ENCODE peak calls at places on chromosomes 5 and 9, in six cellular contexts. A is endodermal cell, W is mesenchymal stem cell, N is cardiac muscle cell, O is psoas muscle, E is upper lobe of right lung. X is an unnamed sample.
A peak's percentile ranks its signal among the peaks of the same experiment; 100 is the strongest.

GRCh38 chr9:109122726-109123621 is 3.2 kb upstream of the TMEM245 start:
- DNase-seq in E (peak; percentile 74), N (no peak), W (no peak), O (no peak), A (peak; percentile 46), X (no peak)

GRCh38 chr5:541888-542692 is 17.8 kb upstream of the SLC9A3 start:
- DNase-seq in A (no peak), E (peak; percentile 57), N (no peak), W (no peak), O (peak; percentile 4), X (no peak)

GRCh38 chr5:76838481-76839261 is 11.1 kb upstream of the S100Z start:
- DNase-seq in N (no peak), E (no peak), W (peak; percentile 86), A (no peak), O (no peak), X (peak; percentile 96)

GRCh38 chr5:148830220-148830619 is 3.8 kb downstream of the ADRB2 start:
- DNase-seq in A (no peak), W (no peak), O (no peak), N (no peak), E (no peak), X (no peak)

GRCh38 chr9:6930827-6931226 is 173.1 kb downstream of the KDM4C start:
- DNase-seq in E (no peak), A (no peak), W (peak; percentile 46), N (no peak), O (no peak), X (no peak)

GRCh38 chr9:109733690-109734089 is 46.3 kb upstream of the PALM2AKAP2 start:
- DNase-seq in N (no peak), O (no peak), A (no peak), E (no peak), W (peak; percentile 75), X (peak; percentile 35)

GRCh38 chr9:116137581-116137980 is 16.0 kb upstream of the PAPPA start:
- DNase-seq in N (no peak), E (no peak), O (no peak), W (no peak), A (no peak), X (no peak)

GRCh38 chr5:141862936-141863543 is 15.2 kb downstream of the PCDH1 start:
- DNase-seq in A (no peak), E (peak; percentile 57), W (no peak), O (no peak), N (no peak), X (no peak)

GRCh38 chr5:50711280-50711679 is 44.8 kb downstream of the PARP8 start:
- DNase-seq in N (no peak), E (no peak), O (no peak), A (no peak), W (peak; percentile 61), X (peak; percentile 92)

GRCh38 chr5:96008487-96008886 is 46.8 kb upstream of the ELL2 start:
- DNase-seq in W (no peak), A (no peak), E (no peak), O (no peak), N (no peak), X (no peak)

GRCh38 chr9:93093449-93094293 is 2.3 kb upstream of the CARD19 start:
- DNase-seq in W (no peak), O (no peak), A (peak; percentile 46), N (no peak), E (peak; percentile 59), X (no peak)

GRCh38 chr5:926416-927171 is 33.9 kb downstream of the TRIP13 start:
- DNase-seq in N (peak; percentile 63), O (peak; percentile 40), A (peak; percentile 75), E (no peak), W (peak; percentile 47), X (peak; percentile 20)

GRCh38 chr5:143890475-143890874 is 78.5 kb downstream of the HMHB1 start:
- DNase-seq in E (no peak), O (no peak), A (no peak), W (no peak), N (no peak), X (no peak)

GRCh38 chr9:38641985-38642864 is 21.8 kb upstream of the ANKRD18A start:
- DNase-seq in N (peak; percentile 54), O (no peak), E (no peak), W (peak; percentile 49), A (peak; percentile 82), X (peak; percentile 60)
- H3K27ac ChIP-seq in N (no peak overlapping the region), O (no peak overlapping the region), E (no peak overlapping the region), W (no peak overlapping the region), A (no peak overlapping the region), X (no peak overlapping the region)

DNA sequence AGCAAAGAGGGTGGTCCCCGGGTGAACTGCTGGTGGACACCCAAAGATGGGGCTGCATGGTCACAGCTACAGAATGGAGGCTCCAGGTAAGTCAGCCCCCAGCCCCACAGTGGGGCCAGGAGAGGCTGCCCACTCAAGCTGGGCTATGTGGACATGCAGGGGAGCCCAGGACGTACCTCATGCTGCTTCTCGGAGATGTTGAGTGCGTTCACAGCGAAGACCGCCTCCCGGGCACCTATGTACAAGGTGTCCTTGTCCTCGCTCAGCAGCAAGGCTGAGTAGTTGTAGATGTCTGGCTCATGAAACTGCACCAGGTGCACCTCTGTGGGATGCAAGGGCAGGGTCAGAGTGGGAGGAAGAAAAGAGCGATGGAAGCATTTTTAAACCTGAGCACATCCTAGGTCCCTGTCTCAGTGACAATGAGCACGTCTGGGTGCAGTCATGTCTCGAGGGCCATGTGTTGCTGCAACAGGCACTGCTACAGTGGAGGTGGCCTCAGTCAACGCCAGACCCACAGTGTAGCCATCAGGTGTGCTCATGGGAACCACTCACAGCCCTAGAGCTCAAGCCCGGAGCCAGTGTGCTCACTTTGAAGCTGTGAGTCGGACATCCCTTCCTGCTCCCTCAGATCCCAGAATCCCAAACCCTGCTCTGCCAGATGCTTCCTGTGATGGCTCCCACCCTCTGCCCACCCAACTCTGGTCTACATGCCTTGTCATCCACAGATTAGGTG is 84.6 kb downstream of the SECISBP2 start:
- DNase-seq in N (no peak), E (no peak), W (no peak), A (no peak), O (no peak), X (no peak)
- H3K36me3 ChIP-seq in N (no peaks in the 10 kb centered on the region), E (peaks cover 26% of the 10 kb centered on the region), W (no peaks in the 10 kb centered on the region), A (no peaks in the 10 kb centered on the region), O (no peaks in the 10 kb centered on the region), X (no peaks in the 10 kb centered on the region)

DNA sequence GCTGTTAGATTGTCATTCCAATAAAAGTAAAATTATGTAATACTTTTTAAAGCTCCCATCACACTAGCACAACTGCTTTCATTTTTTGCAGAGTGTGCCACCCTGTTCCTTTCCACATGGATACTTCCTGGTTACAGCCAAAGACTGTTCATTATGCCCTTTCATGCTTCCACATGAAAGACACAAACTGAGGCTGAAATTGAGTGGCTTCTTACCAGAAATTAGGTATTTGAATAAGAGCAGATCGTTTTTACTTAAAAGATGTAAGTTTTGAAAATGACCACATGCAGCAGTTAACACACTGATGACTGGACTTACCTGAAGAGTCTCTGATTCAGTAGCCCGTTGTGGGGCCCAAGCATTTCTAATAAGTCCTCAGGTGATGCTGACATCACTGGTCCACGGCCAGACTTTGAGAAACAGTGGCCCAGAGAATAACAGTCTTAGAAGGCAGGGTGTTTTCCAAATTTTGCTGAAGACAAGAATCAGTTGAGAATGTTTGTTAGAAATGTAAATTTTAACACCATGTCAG is 187.6 kb upstream of the DMRT1 start:
- DNase-seq in N (no peak), E (no peak), A (no peak), W (no peak), O (no peak), X (no peak)
- H3K27ac ChIP-seq in N (no peak overlapping the region), E (no peak overlapping the region), A (no peak overlapping the region), W (no peak overlapping the region), O (no peak overlapping the region), X (no peak overlapping the region)

GRCh38 chr9:101394687-101395086 is 3.7 kb downstream of the MRPL50 start:
- DNase-seq in A (no peak), N (no peak), E (no peak), W (no peak), O (no peak), X (no peak)
- H3K36me3 ChIP-seq in A (peaks cover 45% of the 10 kb centered on the region), N (peaks cover 7% of the 10 kb centered on the region), E (peaks cover 12% of the 10 kb centered on the region), W (peaks cover 31% of the 10 kb centered on the region), O (no peaks in the 10 kb centered on the region), X (no peaks in the 10 kb centered on the region)

DNA sequence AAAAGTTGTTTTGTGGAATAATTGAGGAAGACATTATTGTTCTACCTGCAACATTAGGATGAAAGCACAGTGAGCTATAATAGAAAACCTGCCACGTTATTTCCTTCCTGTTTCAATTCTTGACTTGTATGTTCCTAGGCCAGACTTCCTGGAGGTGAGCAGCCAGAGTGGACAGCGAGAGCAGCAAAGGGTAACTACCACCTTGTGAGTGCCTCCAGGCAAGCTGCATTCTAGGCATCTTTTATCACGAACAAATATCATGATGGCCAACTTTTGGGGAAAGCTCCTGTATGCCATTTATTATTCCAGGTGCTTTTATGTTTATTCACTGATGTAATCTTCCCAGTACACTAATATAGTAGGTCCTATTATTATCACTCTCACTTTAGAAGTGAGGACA is 34.0 kb upstream of the ZSWIM6 start:
- DNase-seq in N (no peak), W (no peak), O (no peak), A (no peak), E (no peak), X (no peak)
- H3K27ac ChIP-seq in N (no peak overlapping the region), W (no peak overlapping the region), O (no peak overlapping the region), A (no peak overlapping the region), E (no peak overlapping the region), X (no peak overlapping the region)

GRCh38 chr5:58987193-58987592 is 404.3 kb downstream of the RAB3C start:
- DNase-seq in W (no peak), O (no peak), A (no peak), E (no peak), N (no peak), X (no peak)
- H3K36me3 ChIP-seq in W (no peaks in the 10 kb centered on the region), O (peaks cover 7% of the 10 kb centered on the region), A (peaks cover 24% of the 10 kb centered on the region), E (peaks cover 53% of the 10 kb centered on the region), N (peaks cover 15% of the 10 kb centered on the region), X (no peaks in the 10 kb centered on the region)

GRCh38 chr5:88686077-88686541 is 196.9 kb downstream of the MEF2C start:
- DNase-seq in E (no peak), A (no peak), N (no peak), W (no peak), O (no peak), X (no peak)

GRCh38 chr5:88686743-88687142 is 196.2 kb downstream of the MEF2C start:
- DNase-seq in N (no peak), A (no peak), O (no peak), E (no peak), W (no peak), X (no peak)

GRCh38 chr5:88688242-88688959 is 194.6 kb downstream of the MEF2C start:
- DNase-seq in O (no peak), W (no peak), A (no peak), E (no peak), N (no peak), X (no peak)

GRCh38 chr5:88688981-88689661 is 193.9 kb downstream of the MEF2C start:
- DNase-seq in A (peak; percentile 73), W (no peak), O (no peak), N (no peak), E (no peak), X (no peak)

DNA sequence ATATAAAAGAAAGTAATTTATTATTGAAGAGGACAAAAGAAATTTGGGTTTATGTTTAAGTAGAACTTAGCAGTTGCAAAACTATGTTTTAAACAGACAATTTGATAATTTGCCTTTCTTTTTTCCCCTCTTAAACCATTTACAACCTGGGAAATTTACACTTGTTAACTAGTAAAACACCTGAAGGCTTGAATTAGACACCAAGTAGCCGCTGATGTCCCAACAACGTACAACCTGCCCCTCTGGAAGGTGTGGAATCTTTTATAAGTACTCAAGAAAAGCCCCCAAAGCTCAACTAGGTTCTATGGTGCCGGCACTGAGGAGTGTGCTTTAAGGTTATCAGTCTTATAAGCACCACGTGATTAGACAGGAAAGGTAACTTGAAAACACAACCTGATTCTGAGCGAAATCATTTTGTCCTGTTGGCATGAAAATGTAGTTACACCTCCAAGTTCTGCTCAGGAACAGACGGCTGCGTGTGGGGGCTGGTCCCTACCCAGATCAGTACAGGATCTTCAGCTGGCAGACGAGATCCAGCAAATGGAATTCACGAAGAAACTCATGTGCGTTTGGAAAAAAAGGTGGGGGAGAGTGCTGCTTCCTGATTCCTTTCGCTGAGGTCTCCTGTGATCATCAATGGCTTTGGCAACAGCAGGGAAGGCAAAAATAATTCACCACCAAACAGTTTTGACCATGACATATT is 195.6 kb downstream of the MEF2C start:
- DNase-seq in O (no peak), N (no peak), A (no peak), E (no peak), W (no peak), X (no peak)
- H3K27ac ChIP-seq in O (no peak overlapping the region), N (no peak overlapping the region), A (no peak overlapping the region), E (no peak overlapping the region), W (no peak overlapping the region), X (no peak overlapping the region)